ENCODE peak calls at places on chromosomes 3 and 15, in ten cellular contexts. One of them, this sample, is unnamed.

GRCh38 chr3:2360815-2361214 is 262.1 kb downstream of the CNTN4 start:
- DNase-seq in A549: no peak
- DNase-seq in IMR-90: no peak
- DNase-seq in spleen: no peak
- DNase-seq in stomach: no peak
- DNase-seq in adrenal gland: no peak
- DNase-seq in vagina: no peak
- DNase-seq in ovary: no peak
- DNase-seq in right lobe of liver: no peak
- DNase-seq in heart left ventricle: no peak
- DNase-seq in this sample: no peak

GRCh38 chr15:70427120-70427519 is 329.4 kb upstream of the TLE3 start:
- DNase-seq in A549: no peak
- DNase-seq in IMR-90: no peak
- DNase-seq in spleen: no peak
- DNase-seq in stomach: no peak
- DNase-seq in adrenal gland: no peak
- DNase-seq in vagina: no peak
- DNase-seq in ovary: no peak
- DNase-seq in right lobe of liver: no peak
- DNase-seq in heart left ventricle: no peak
- DNase-seq in this sample: no peak

GRCh38 chr15:90648137-90649070 is 68.7 kb upstream of the BLM start:
- DNase-seq in A549: peak
- DNase-seq in IMR-90: peak
- DNase-seq in spleen: no peak
- DNase-seq in stomach: peak
- DNase-seq in adrenal gland: peak
- DNase-seq in vagina: peak
- DNase-seq in ovary: peak
- DNase-seq in right lobe of liver: peak
- DNase-seq in heart left ventricle: peak
- DNase-seq in this sample: peak

GRCh38 chr3:194098036-194098871 is 37.7 kb upstream of the HES1 start:
- DNase-seq in A549: no peak
- DNase-seq in IMR-90: no peak
- DNase-seq in spleen: no peak
- DNase-seq in stomach: no peak
- DNase-seq in adrenal gland: no peak
- DNase-seq in vagina: no peak
- DNase-seq in ovary: no peak
- DNase-seq in right lobe of liver: no peak
- DNase-seq in heart left ventricle: no peak
- DNase-seq in this sample: no peak

GRCh38 chr3:98602078-98602678 is 8.8 kb upstream of the CPOX start:
- DNase-seq in A549: peak
- DNase-seq in IMR-90: peak
- DNase-seq in spleen: no peak
- DNase-seq in stomach: peak
- DNase-seq in adrenal gland: peak
- DNase-seq in vagina: no peak
- DNase-seq in ovary: no peak
- DNase-seq in right lobe of liver: peak
- DNase-seq in heart left ventricle: no peak
- DNase-seq in this sample: no peak

GRCh38 chr15:78536134-78536533 is 4.1 kb upstream of the PSMA4 start:
- DNase-seq in A549: no peak
- DNase-seq in IMR-90: peak
- DNase-seq in spleen: no peak
- DNase-seq in stomach: no peak
- DNase-seq in adrenal gland: no peak
- DNase-seq in vagina: no peak
- DNase-seq in ovary: no peak
- DNase-seq in right lobe of liver: no peak
- DNase-seq in heart left ventricle: no peak
- DNase-seq in this sample: no peak

GRCh38 chr3:139358857-139359562 is 15.2 kb downstream of the MRPS22 start:
- DNase-seq in A549: no peak
- DNase-seq in IMR-90: no peak
- DNase-seq in spleen: no peak
- DNase-seq in stomach: no peak
- DNase-seq in adrenal gland: no peak
- DNase-seq in vagina: no peak
- DNase-seq in ovary: no peak
- DNase-seq in right lobe of liver: no peak
- DNase-seq in heart left ventricle: no peak
- DNase-seq in this sample: no peak

GRCh38 chr15:92355307-92355706 is 38.4 kb upstream of the ST8SIA2 start:
- DNase-seq in A549: no peak
- DNase-seq in IMR-90: no peak
- DNase-seq in spleen: no peak
- DNase-seq in stomach: no peak
- DNase-seq in adrenal gland: no peak
- DNase-seq in vagina: no peak
- DNase-seq in ovary: no peak
- DNase-seq in right lobe of liver: no peak
- DNase-seq in heart left ventricle: no peak
- DNase-seq in this sample: no peak

GRCh38 chr3:117669761-117670160 is 960.2 kb downstream of the TUSC7 start:
- DNase-seq in A549: no peak
- DNase-seq in IMR-90: no peak
- DNase-seq in spleen: no peak
- DNase-seq in stomach: no peak
- DNase-seq in adrenal gland: no peak
- DNase-seq in vagina: no peak
- DNase-seq in ovary: no peak
- DNase-seq in right lobe of liver: no peak
- DNase-seq in heart left ventricle: no peak
- DNase-seq in this sample: no peak

GRCh38 chr3:16309558-16309957 is 44.5 kb downstream of the OXNAD1 start:
- DNase-seq in A549: no peak
- DNase-seq in IMR-90: peak
- DNase-seq in spleen: no peak
- DNase-seq in stomach: no peak
- DNase-seq in adrenal gland: no peak
- DNase-seq in vagina: no peak
- DNase-seq in ovary: no peak
- DNase-seq in right lobe of liver: no peak
- DNase-seq in heart left ventricle: no peak
- DNase-seq in this sample: no peak

GRCh38 chr15:88894819-88895767 is at the start of gene HAPLN3:
- DNase-seq in A549: peak
- DNase-seq in IMR-90: peak
- DNase-seq in spleen: no peak
- DNase-seq in stomach: peak
- DNase-seq in adrenal gland: no peak
- DNase-seq in vagina: no peak
- DNase-seq in ovary: no peak
- DNase-seq in right lobe of liver: no peak
- DNase-seq in heart left ventricle: no peak
- DNase-seq in this sample: no peak

GRCh38 chr15:32100286-32100685 is 70.0 kb downstream of the CHRNA7 start:
- DNase-seq in A549: no peak
- DNase-seq in IMR-90: no peak
- DNase-seq in spleen: no peak
- DNase-seq in stomach: no peak
- DNase-seq in adrenal gland: no peak
- DNase-seq in vagina: no peak
- DNase-seq in ovary: no peak
- DNase-seq in right lobe of liver: no peak
- DNase-seq in heart left ventricle: no peak
- DNase-seq in this sample: no peak
- H3K4me3 ChIP-seq in A549: no peak
- H3K4me3 ChIP-seq in IMR-90: no peak
- H3K4me3 ChIP-seq in spleen: no peak
- H3K4me3 ChIP-seq in stomach: no peak
- H3K4me3 ChIP-seq in adrenal gland: no peak
- H3K4me3 ChIP-seq in vagina: no peak
- H3K4me3 ChIP-seq in ovary: no peak
- H3K4me3 ChIP-seq in right lobe of liver: no peak
- H3K4me3 ChIP-seq in heart left ventricle: no peak
- H3K4me3 ChIP-seq in this sample: no peak

GRCh38 chr3:169668081-169668956 is 4.8 kb upstream of the MECOM start:
- DNase-seq in A549: no peak
- DNase-seq in IMR-90: peak
- DNase-seq in spleen: peak
- DNase-seq in stomach: peak
- DNase-seq in adrenal gland: no peak
- DNase-seq in vagina: no peak
- DNase-seq in ovary: no peak
- DNase-seq in right lobe of liver: no peak
- DNase-seq in heart left ventricle: peak
- DNase-seq in this sample: peak
- TF ChIP-seq POLR2A in A549: no peak
- TF ChIP-seq POLR2A in IMR-90: no peak
- TF ChIP-seq POLR2A in spleen: no peak
- TF ChIP-seq POLR2A in stomach: no peak
- TF ChIP-seq POLR2A in adrenal gland: no peak
- TF ChIP-seq POLR2A in vagina: no peak
- TF ChIP-seq POLR2A in ovary: no peak
- TF ChIP-seq POLR2A in right lobe of liver: no peak
- TF ChIP-seq POLR2A in heart left ventricle: no peak
- TF ChIP-seq POLR2A in this sample: no peak

GRCh38 chr3:126003447-126004190 is 34.6 kb downstream of the ROPN1B start:
- DNase-seq in A549: no peak
- DNase-seq in IMR-90: no peak
- DNase-seq in spleen: no peak
- DNase-seq in stomach: no peak
- DNase-seq in adrenal gland: no peak
- DNase-seq in vagina: no peak
- DNase-seq in ovary: no peak
- DNase-seq in right lobe of liver: no peak
- DNase-seq in heart left ventricle: no peak
- DNase-seq in this sample: no peak
- H3K27ac ChIP-seq in A549: no peak
- H3K27ac ChIP-seq in IMR-90: no peak
- H3K27ac ChIP-seq in spleen: no peak
- H3K27ac ChIP-seq in stomach: no peak
- H3K27ac ChIP-seq in adrenal gland: no peak
- H3K27ac ChIP-seq in vagina: no peak
- H3K27ac ChIP-seq in ovary: no peak
- H3K27ac ChIP-seq in right lobe of liver: no peak
- H3K27ac ChIP-seq in heart left ventricle: no peak
- H3K27ac ChIP-seq in this sample: no peak

DNA sequence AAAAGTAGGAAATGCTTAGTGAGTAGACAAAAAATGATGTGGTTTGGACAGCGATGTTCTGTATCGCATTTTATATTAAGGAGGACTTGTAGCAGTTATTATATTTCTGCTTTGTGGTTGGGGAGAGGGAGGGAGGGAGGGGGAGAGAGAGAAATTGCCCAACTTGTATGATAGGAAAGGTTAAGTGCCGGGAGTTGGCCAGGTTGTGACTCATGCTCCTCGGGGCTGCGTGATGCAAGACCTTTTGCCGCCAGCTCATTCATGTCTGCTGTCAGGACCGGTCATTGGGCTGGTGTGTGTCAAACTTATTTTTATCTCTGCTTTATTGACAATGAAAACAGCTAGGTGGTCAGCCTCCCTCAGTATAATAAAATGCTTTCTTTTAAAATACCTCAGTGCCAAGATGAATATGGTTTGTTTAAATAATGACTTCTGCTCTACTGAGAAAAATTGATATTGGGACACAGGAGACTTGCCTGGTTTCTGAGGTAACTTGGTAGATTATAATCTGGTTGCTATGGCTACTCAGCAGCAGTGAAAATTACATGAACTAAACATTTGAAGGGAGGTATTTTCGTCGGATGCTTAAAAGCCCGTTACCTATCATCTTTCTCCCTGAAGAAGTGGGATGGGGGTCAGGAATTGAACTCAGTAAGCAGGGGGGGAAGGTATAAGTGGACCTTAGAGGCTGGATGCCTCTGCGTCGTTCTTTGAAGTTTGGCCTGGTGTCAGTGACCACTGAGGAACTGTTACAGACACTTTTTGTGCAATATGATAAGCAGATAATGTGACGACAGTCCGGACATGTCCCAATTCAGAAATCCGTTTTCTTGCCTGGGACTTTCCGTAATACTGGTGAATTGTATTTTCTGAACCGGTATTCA is 90.7 kb downstream of the FNDC3B start:
- DNase-seq in A549: peak
- DNase-seq in IMR-90: peak
- DNase-seq in spleen: peak
- DNase-seq in stomach: peak
- DNase-seq in adrenal gland: peak
- DNase-seq in vagina: peak
- DNase-seq in ovary: peak
- DNase-seq in right lobe of liver: peak
- DNase-seq in heart left ventricle: peak
- DNase-seq in this sample: peak
- H3K4me3 ChIP-seq in A549: peak
- H3K4me3 ChIP-seq in IMR-90: no peak
- H3K4me3 ChIP-seq in spleen: no peak
- H3K4me3 ChIP-seq in stomach: no peak
- H3K4me3 ChIP-seq in adrenal gland: no peak
- H3K4me3 ChIP-seq in vagina: no peak
- H3K4me3 ChIP-seq in ovary: no peak
- H3K4me3 ChIP-seq in right lobe of liver: no peak
- H3K4me3 ChIP-seq in heart left ventricle: no peak
- H3K4me3 ChIP-seq in this sample: no peak

DNA sequence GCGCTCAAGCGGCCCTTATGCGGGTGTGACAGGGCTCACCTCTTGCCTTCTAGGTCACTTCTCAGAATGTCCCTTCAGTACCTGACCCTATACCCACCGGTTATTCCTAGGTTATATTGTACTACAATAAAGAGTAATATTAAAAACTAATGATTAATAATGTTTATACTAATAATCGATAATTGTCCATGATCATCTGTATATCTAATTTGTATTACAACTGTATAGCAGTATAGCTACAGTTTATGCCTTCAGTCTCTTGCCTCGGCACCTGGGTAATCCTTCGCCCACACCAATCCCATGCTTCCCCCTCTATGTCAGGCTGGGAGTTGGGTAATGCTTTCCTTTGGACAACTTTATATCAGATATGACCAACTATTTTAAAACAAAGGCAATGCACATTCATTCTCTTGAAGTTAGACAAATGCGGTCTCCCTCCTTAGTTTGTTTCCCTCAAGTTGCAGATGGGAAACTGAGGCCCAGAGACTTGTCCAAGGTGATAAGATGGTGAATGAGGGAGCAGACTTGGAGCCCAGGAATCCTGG is 3.4 kb downstream of the FAH start:
- DNase-seq in A549: no peak
- DNase-seq in IMR-90: no peak
- DNase-seq in spleen: no peak
- DNase-seq in stomach: no peak
- DNase-seq in adrenal gland: no peak
- DNase-seq in vagina: no peak
- DNase-seq in ovary: no peak
- DNase-seq in right lobe of liver: no peak
- DNase-seq in heart left ventricle: no peak
- DNase-seq in this sample: no peak
- TF ChIP-seq POLR2A in A549: no peak
- TF ChIP-seq POLR2A in IMR-90: no peak
- TF ChIP-seq POLR2A in spleen: no peak
- TF ChIP-seq POLR2A in stomach: no peak
- TF ChIP-seq POLR2A in adrenal gland: no peak
- TF ChIP-seq POLR2A in vagina: no peak
- TF ChIP-seq POLR2A in ovary: no peak
- TF ChIP-seq POLR2A in right lobe of liver: no peak
- TF ChIP-seq POLR2A in heart left ventricle: no peak
- TF ChIP-seq POLR2A in this sample: no peak

This sample was measured in Peyer's patch.